ENCODE peak calls at places on chromosomes 6 and 20, in six cellular contexts. G is PC-3, M is kidney tubule cell, T is KG1, H is A549, U is GM20000. N is an unnamed sample.
A peak's percentile ranks its signal among the peaks of the same experiment; 100 is the strongest.

GRCh38 chr6:168956884-168957730 is 296.5 kb downstream of the THBS2 start:
- DNase-seq in G (peak; percentile 58), M (peak; percentile 72), U (peak; percentile 71), H (peak; percentile 46), T (peak; percentile 8), N (peak; percentile 64)

GRCh38 chr6:35435075-35435837 is 16.9 kb upstream of the FANCE start:
- DNase-seq in G (no peak), H (no peak), M (no peak), T (no peak), U (no peak), N (no peak)

GRCh38 chr20:64095927-64096326 is 11.4 kb downstream of the NPBWR2 start:
- DNase-seq in T (no peak), U (no peak), G (no peak), H (no peak), M (no peak), N (no peak)

GRCh38 chr20:60970601-60971000 is 281.5 kb upstream of the CDH4 start:
- DNase-seq in U (no peak), M (no peak), T (no peak), G (no peak), H (no peak), N (no peak)

GRCh38 chr20:16821211-16822089 is 73.3 kb downstream of the OTOR start:
- DNase-seq in G (peak; percentile 69), H (peak; percentile 37), M (peak; percentile 99), U (peak; percentile 38), T (no peak), N (peak; percentile 28)

GRCh38 chr6:34072727-34073126 is 73.2 kb downstream of the GRM4 start:
- DNase-seq in G (no peak), U (no peak), H (no peak), M (no peak), T (no peak), N (no peak)

GRCh38 chr6:123529058-123529457 is 107.7 kb downstream of the TRDN start:
- DNase-seq in G (no peak), T (no peak), U (no peak), H (no peak), M (peak; percentile 51), N (no peak)

GRCh38 chr6:11040134-11040533 is 4.0 kb downstream of the ELOVL2 start:
- DNase-seq in U (no peak), H (no peak), T (no peak), G (no peak), M (no peak), N (no peak)

GRCh38 chr6:104669483-104669882 is 190.2 kb downstream of the HACE1 start:
- DNase-seq in T (no peak), H (no peak), U (no peak), G (no peak), M (no peak), N (no peak)

GRCh38 chr20:56178219-56178618 is 70.3 kb upstream of the MC3R start:
- DNase-seq in H (no peak), G (no peak), T (no peak), M (no peak), U (no peak), N (no peak)

GRCh38 chr6:26195376-26195923 is 108.2 kb downstream of the HFE start:
- DNase-seq in G (peak; percentile 87), H (no peak), M (peak; percentile 91), U (peak; percentile 60), T (no peak), N (peak; percentile 89)

GRCh38 chr6:141986457-141986856 is 146.3 kb upstream of the GJE1 start:
- DNase-seq in M (no peak), G (no peak), T (no peak), U (no peak), H (no peak), N (no peak)

N was measured in mammary epithelial cell.